ENCODE peak calls at places on chromosomes 2 and 18, in six cellular contexts. K is activated CD4-positive, alpha-beta T cell treated with anti-CD3 and anti-CD28 coated beads, Interleukin-2, amount 10 ng/mL, durations not matched to agents 7 days and 5 days; B is activated CD8-positive, alpha-beta memory T cell treated with anti-CD3 and anti-CD28 coated beads, Interleukin-2, amount 50 U/mL, for 4 hours; J is left colon; H is AG08396; F is cardiac muscle cell. U is an unnamed sample.

GRCh38 chr2:20594957-20595356 is 55.9 kb downstream of the HS1BP3 start:
- DNase-seq in K (no peak), B (no peak), J (peak; percentile 4), H (no peak), F (no peak), U (no peak)

GRCh38 chr2:33589444-33589843 is 9.7 kb downstream of the FAM98A start:
- DNase-seq in K (no peak), B (no peak), J (no peak), H (no peak), F (no peak), U (no peak)

GRCh38 chr2:88933980-88934379 is 242.5 kb downstream of the RPIA start:
- DNase-seq in K (no peak), B (no peak), J (no peak), H (no peak), F (no peak), U (no peak)

GRCh38 chr2:116924509-116924908 is 890.0 kb upstream of the DDX18 start:
- DNase-seq in K (no peak), B (no peak), J (no peak), H (no peak), F (no peak), U (no peak)

GRCh38 chr2:110674620-110675555 is 3.0 kb downstream of the BUB1 start:
- DNase-seq in K (peak; percentile 11), B (peak; percentile 27), J (peak; percentile 39), H (peak; percentile 23), F (peak; percentile 76), U (no peak)

GRCh38 chr2:134253804-134254203 is at the start of gene MGAT5:
- DNase-seq in K (no peak), B (no peak), J (peak; percentile 56), H (no peak), F (no peak), U (no peak)

GRCh38 chr18:54205951-54206350 is 18.5 kb downstream of the MBD2 start:
- DNase-seq in K (no peak), B (no peak), J (no peak), H (no peak), F (no peak), U (no peak)

GRCh38 chr18:56574827-56575226 is 63.6 kb downstream of the TXNL1 start:
- DNase-seq in K (no peak), B (no peak), J (no peak), H (peak; percentile 28), F (no peak), U (no peak)

GRCh38 chr2:62794791-62795190 is 89.3 kb downstream of the EHBP1 start:
- DNase-seq in K (no peak), B (no peak), J (no peak), H (no peak), F (no peak), U (no peak)

GRCh38 chr18:21241224-21242131 is 554 bp upstream of the GREB1L start:
- DNase-seq in K (no peak), B (no peak), J (no peak), H (peak; percentile 29), F (peak; percentile 57), U (no peak)

GRCh38 chr18:8998481-8999217 is 103.8 kb upstream of the NDUFV2 start:
- DNase-seq in K (no peak), B (no peak), J (no peak), H (peak; percentile 43), F (no peak), U (no peak)

GRCh38 chr2:118874324-118874723 is 26.9 kb upstream of the EN1 start:
- DNase-seq in K (no peak), B (no peak), J (no peak), H (no peak), F (no peak), U (no peak)

GRCh38 chr18:63730788-63731187 is 28.0 kb downstream of the SERPINB11 start:
- DNase-seq in K (no peak), B (no peak), J (no peak), H (no peak), F (no peak), U (no peak)

GRCh38 chr18:78685250-78685979 is 294.2 kb upstream of the SALL3 start:
- DNase-seq in K (no peak), B (no peak), J (no peak), H (no peak), F (no peak), U (no peak)

GRCh38 chr2:12300927-12301326 is 415.8 kb upstream of the TRIB2 start:
- DNase-seq in K (no peak), B (no peak), J (no peak), H (no peak), F (no peak), U (no peak)

GRCh38 chr2:219247678-219248642 is 2.7 kb downstream of the STK16 start:
- DNase-seq in K (peak; percentile 73), B (peak; percentile 72), J (peak; percentile 19), H (no peak), F (no peak), U (no peak)

GRCh38 chr2:70826696-70827330 is 6.4 kb upstream of the CLEC4F start:
- DNase-seq in K (no peak), B (no peak), J (no peak), H (no peak), F (no peak), U (no peak)

GRCh38 chr18:21680148-21680547 is 24.4 kb downstream of the ABHD3 start:
- DNase-seq in K (no peak), B (no peak), J (no peak), H (no peak), F (no peak), U (no peak)

U was measured in RWPE2.